ENCODE peak calls at places on chromosomes 4 and X, in five cellular contexts. A is GM23338, E is GM23248, V is MM.1S, L is HCT116. F is an unnamed sample. For H3K79me2, the result is how much of the 10 kb centered on the place peaks cover.

GRCh38 chr4:76989391-76990061 is 40.0 kb downstream of the SEPTIN11 start:
- DNase-seq in A (no peak), L (no peak), V (no peak), E (no peak), F (no peak)

GRCh38 chrX:7019555-7019954 is 128.0 kb upstream of the STS start:
- DNase-seq in V (no peak), L (no peak), A (no peak), E (peak), F (no peak)

GRCh38 chr4:176123710-176124407 is 58.2 kb downstream of the WDR17 start:
- DNase-seq in E (peak), L (peak), A (peak), V (peak), F (peak)

GRCh38 chr4:145176641-145177432 is 3.6 kb downstream of the OTUD4 start:
- DNase-seq in A (no peak), E (peak), L (no peak), V (no peak), F (no peak)

GRCh38 chrX:110402855-110403230 is 44.2 kb downstream of the RTL9 start:
- DNase-seq in A (no peak), V (no peak), L (no peak), E (no peak), F (no peak)

GRCh38 chr4:7985891-7986441 is 46.3 kb upstream of the AFAP1 start:
- DNase-seq in A (no peak), L (no peak), E (no peak), V (no peak), F (no peak)

GRCh38 chrX:149937881-149938426 is 337 bp downstream of the EOLA2 start:
- DNase-seq in E (peak), V (peak), A (peak), L (no peak), F (no peak)

GRCh38 chr4:25845841-25846653 is 16.7 kb downstream of the SEL1L3 start:
- DNase-seq in E (no peak), A (peak), L (no peak), V (no peak), F (no peak)

GRCh38 chr4:107562306-107562705 is 157.7 kb downstream of the PAPSS1 start:
- DNase-seq in E (no peak), A (no peak), L (no peak), V (no peak), F (no peak)

GRCh38 chr4:38868055-38868965 is 704 bp downstream of the FAM114A1 start:
- DNase-seq in A (peak), E (peak), L (no peak), V (no peak), F (no peak)

GRCh38 chr4:7186081-7186480 is 6.3 kb upstream of the SORCS2 start:
- DNase-seq in E (peak), A (peak), L (no peak), V (no peak), F (peak)

GRCh38 chr4:113548303-113548702 is 213.2 kb downstream of the CAMK2D start:
- DNase-seq in L (no peak), E (no peak), A (no peak), V (no peak), F (no peak)

GRCh38 chr4:128768373-128768996 is 41.0 kb upstream of the JADE1 start:
- DNase-seq in E (peak), A (no peak), L (no peak), V (no peak), F (no peak)

GRCh38 chr4:138104462-138104775 is 137.7 kb downstream of the SLC7A11 start:
- DNase-seq in A (no peak), E (no peak), V (no peak), L (no peak), F (no peak)

GRCh38 chr4:107044170-107044569 is 8.1 kb upstream of the DKK2 start:
- DNase-seq in A (peak), L (peak), E (peak), V (peak), F (peak)

GRCh38 chr4:123786955-123787354 is 390.4 kb downstream of the SPRY1 start:
- DNase-seq in E (peak), V (no peak), A (no peak), L (no peak), F (no peak)

GRCh38 chrX:107716045-107716684 is 59.4 kb downstream of the TSC22D3 start:
- DNase-seq in V (peak), A (peak), L (no peak), E (peak), F (peak)

GRCh38 chr4:159273126-159273438 is 170.2 kb downstream of the RAPGEF2 start:
- DNase-seq in E (no peak), V (no peak), A (no peak), L (no peak), F (no peak)

GRCh38 chr4:156778606-156779005 is 193.0 kb downstream of the PDGFC start:
- DNase-seq in V (no peak), L (no peak), E (peak), A (no peak), F (no peak)

GRCh38 chr4:87179751-87180150 is 40.7 kb downstream of the KLHL8 start:
- DNase-seq in E (peak), L (no peak), V (no peak), A (no peak), F (no peak)

GRCh38 chr4:143302526-143302925 is 34.1 kb upstream of the GAB1 start:
- DNase-seq in E (peak), L (no peak), V (no peak), A (peak), F (no peak)

GRCh38 chrX:65690057-65690855 is 22.8 kb downstream of the MSN start:
- DNase-seq in E (peak), L (no peak), V (no peak), A (no peak), F (no peak)

GRCh38 chr4:78528327-78528726 is 23.2 kb upstream of the ANXA3 start:
- DNase-seq in L (no peak), V (no peak), E (peak), A (no peak), F (no peak)

GRCh38 chrX:318739-319578 is at the start of gene GTPBP6:
- DNase-seq in E (peak), A (peak), V (peak), L (peak), F (peak)

GRCh38 chr4:93764647-93765246 is 63.8 kb upstream of the ATOH1 start:
- DNase-seq in V (peak), L (peak), A (peak), E (peak), F (peak)

GRCh38 chr4:112882286-112882685 is 167.2 kb upstream of the ANK2 start:
- DNase-seq in A (no peak), V (no peak), E (peak), L (no peak), F (no peak)

GRCh38 chr4:147526272-147526654 is 45.4 kb downstream of the EDNRA start:
- DNase-seq in L (no peak), E (no peak), V (no peak), A (peak), F (peak)

GRCh38 chrX:109886122-109886761 is 116.7 kb upstream of the TMEM164 start:
- DNase-seq in V (peak), L (peak), E (peak), A (peak), F (peak)

GRCh38 chrX:25004485-25005032 is 11.2 kb downstream of the ARX start:
- DNase-seq in V (no peak), L (no peak), A (no peak), E (no peak), F (no peak)

GRCh38 chr4:151038452-151039157 is 23.5 kb upstream of the LRBA start:
- DNase-seq in V (no peak), E (no peak), A (no peak), L (no peak), F (no peak)

GRCh38 chr4:151039733-151040132 is 24.6 kb upstream of the LRBA start:
- DNase-seq in V (no peak), L (no peak), E (no peak), A (no peak), F (no peak)

GRCh38 chr4:151034829-151035228 is 19.7 kb upstream of the LRBA start:
- DNase-seq in L (no peak), V (no peak), E (no peak), A (no peak), F (no peak)

GRCh38 chr4:151031831-151032605 is 16.9 kb upstream of the LRBA start:
- DNase-seq in V (no peak), A (peak), E (peak), L (no peak), F (no peak)

GRCh38 chr4:151035321-151035720 is 20.2 kb upstream of the LRBA start:
- DNase-seq in V (no peak), A (peak), L (no peak), E (no peak), F (no peak)
- TF ChIP-seq EZH2phosphoT487 in V (no peak), A (no peak), L (no peak), E (no peak), F (no peak)

GRCh38 chrX:40199704-40200103 is 101.9 kb upstream of the BCOR start:
- DNase-seq in E (peak), A (no peak), L (no peak), V (no peak), F (no peak)
- H3K4me2 ChIP-seq in E (no peak), A (no peak), L (no peak), V (no peak), F (no peak)

GRCh38 chr4:182074842-182075241 is 168.4 kb upstream of the TENM3 start:
- DNase-seq in L (no peak), A (no peak), E (no peak), V (no peak), F (no peak)
- H3K79me2 ChIP-seq in L (under half), A (under half), E (under half), V (under half), F (under half)

GRCh38 chrX:40878821-40879571 is 143.7 kb upstream of the MED14 start:
- DNase-seq in A (peak), V (no peak), L (no peak), E (peak), F (no peak)

GRCh38 chrX:40880712-40881111 is 145.4 kb upstream of the MED14 start:
- DNase-seq in A (no peak), V (no peak), L (no peak), E (no peak), F (no peak)

GRCh38 chrX:40883021-40883619 is 147.8 kb upstream of the MED14 start:
- DNase-seq in A (no peak), E (no peak), V (no peak), L (no peak), F (no peak)

GRCh38 chrX:40877869-40878268 is 142.5 kb upstream of the MED14 start:
- DNase-seq in A (no peak), L (peak), V (peak), E (peak), F (peak)
- TF ChIP-seq EZH2phosphoT487 in A (no peak), L (no peak), V (no peak), E (no peak), F (no peak)

DNA sequence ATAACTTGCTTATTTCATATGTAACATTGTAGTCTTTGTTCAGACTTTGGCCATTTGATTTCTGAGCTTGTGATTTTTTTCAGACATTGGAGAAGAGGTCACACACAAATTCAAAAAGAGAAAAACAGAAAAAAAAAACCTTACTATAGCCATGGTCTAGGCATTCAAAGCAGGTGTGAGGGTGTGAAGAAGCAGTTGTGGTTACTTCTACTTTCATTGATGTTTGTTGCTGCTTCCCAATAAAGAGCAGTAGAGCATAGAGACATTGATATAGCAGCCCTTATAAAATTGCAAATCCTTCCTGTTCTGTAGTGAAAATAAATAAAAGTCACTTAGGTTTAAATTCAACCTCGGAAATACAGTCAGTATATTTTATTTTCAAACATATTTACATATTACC is 671.6 kb downstream of the GRXCR1 start:
- DNase-seq in A (no peak), L (no peak), E (no peak), V (peak), F (peak)
- H3K4me2 ChIP-seq in A (no peak), L (no peak), E (no peak), V (no peak), F (peak)

GRCh38 chrX:151714367-151714766 is 1.5 kb upstream of the FATE1 start:
- DNase-seq in L (no peak), V (no peak), E (no peak), A (peak), F (no peak)

GRCh38 chrX:151715735-151716134 is at the start of gene FATE1:
- DNase-seq in V (no peak), A (no peak), L (no peak), E (no peak), F (no peak)

GRCh38 chrX:151711787-151712186 is 4.0 kb upstream of the FATE1 start:
- DNase-seq in E (no peak), L (no peak), A (peak), V (no peak), F (no peak)

GRCh38 chrX:151712253-151712652 is 3.6 kb upstream of the FATE1 start:
- DNase-seq in L (no peak), V (no peak), A (no peak), E (no peak), F (no peak)

GRCh38 chrX:151713859-151714258 is 2.0 kb upstream of the FATE1 start:
- DNase-seq in E (peak), L (peak), A (peak), V (peak), F (peak)
- H3K79me2 ChIP-seq in E (under half), L (under half), A (under half), V (under half), F (under half)

GRCh38 chrX:104013158-104013557 is 350 bp downstream of the H2BW1 start:
- DNase-seq in A (no peak), E (no peak), L (no peak), V (no peak), F (no peak)

GRCh38 chrX:104013606-104014005 is at the start of gene H2BW1:
- DNase-seq in V (no peak), L (no peak), E (no peak), A (peak), F (no peak)

DNA sequence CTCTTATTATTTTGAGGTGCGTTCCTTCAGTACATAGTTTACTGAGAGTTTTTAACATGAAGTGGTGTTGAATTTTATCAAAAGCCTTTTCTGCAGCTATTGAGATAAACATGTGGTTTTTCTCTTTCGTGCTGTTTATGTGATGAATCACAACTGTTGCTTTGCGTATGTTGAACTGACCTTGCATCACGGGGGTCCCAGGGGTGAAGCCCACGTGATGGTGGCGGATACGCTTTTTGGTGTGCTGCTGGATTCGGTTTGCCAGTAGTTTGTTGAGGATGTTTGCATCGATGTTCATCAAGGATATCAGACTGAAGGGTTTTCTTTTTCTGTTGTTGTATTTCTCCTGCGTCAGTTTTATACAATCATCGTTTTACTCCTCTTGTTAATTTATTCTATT is 4.6 kb upstream of the H2BW1 start:
- DNase-seq in A (no peak), L (no peak), V (no peak), E (no peak), F (no peak)
- TF ChIP-seq EZH2phosphoT487 in A (no peak), L (no peak), V (no peak), E (no peak), F (no peak)

GRCh38 chr4:186158966-186159365 is 32.4 kb upstream of the CYP4V2 start:
- DNase-seq in E (no peak), L (no peak), V (no peak), A (no peak), F (no peak)

GRCh38 chr4:186161138-186161537 is 30.2 kb upstream of the CYP4V2 start:
- DNase-seq in L (no peak), A (peak), V (peak), E (no peak), F (peak)

GRCh38 chr4:186159613-186160012 is 31.8 kb upstream of the CYP4V2 start:
- DNase-seq in A (peak), L (no peak), V (no peak), E (no peak), F (peak)

GRCh38 chr4:186158021-186158859 is 33.1 kb upstream of the CYP4V2 start:
- DNase-seq in L (no peak), V (no peak), A (peak), E (no peak), F (no peak)
- H3K4me2 ChIP-seq in L (no peak), V (no peak), A (no peak), E (no peak), F (no peak)

F was measured in OCI-LY7.